ENCODE peak calls at places on chromosomes 11 and 22, in eight cellular contexts. I is OCI-LY7, M is ovary, U is aorta, A is colonic mucosa, P is right atrium auricular region, R is Peyer's patch, L is left ventricle myocardium inferior. V is an unnamed sample. For H3K36me3, the result is how much of the 10 kb centered on the place peaks cover.

GRCh38 chr11:78414321-78415051 is 3.1 kb downstream of the GAB2 start:
- DNase-seq in A (no peak), R (no peak), I (peak), U (no peak), L (no peak), M (no peak), P (no peak), V (peak)

GRCh38 chr22:50577987-50578775 is at the start of gene CPT1B:
- DNase-seq in M (no peak), A (no peak), U (peak), L (peak), P (no peak), I (no peak), R (no peak), V (no peak)

GRCh38 chr11:36628765-36629199 is 30.7 kb upstream of the RAG2 start:
- DNase-seq in I (no peak), P (no peak), R (no peak), M (no peak), U (no peak), A (no peak), L (no peak), V (no peak)

GRCh38 chr11:43984519-43985385 is 42.3 kb downstream of the C11orf96 start:
- DNase-seq in I (no peak), P (peak), A (no peak), U (no peak), M (no peak), R (no peak), L (no peak), V (no peak)

GRCh38 chr11:94728541-94728940 is 39.6 kb upstream of the AMOTL1 start:
- DNase-seq in U (no peak), P (no peak), L (no peak), A (no peak), I (no peak), M (no peak), R (no peak), V (no peak)

GRCh38 chr22:44025171-44026065 is 1.3 kb downstream of the PARVB start:
- DNase-seq in P (peak), M (no peak), I (peak), L (peak), R (peak), U (peak), A (peak), V (no peak)

GRCh38 chr22:48943567-48944432 is 883.9 kb downstream of the BRD1 start:
- DNase-seq in U (no peak), I (peak), A (peak), P (peak), L (no peak), R (no peak), M (no peak), V (no peak)

GRCh38 chr11:30445056-30445455 is 122.2 kb downstream of the ARL14EP start:
- DNase-seq in U (no peak), I (no peak), L (no peak), A (no peak), P (no peak), M (no peak), R (no peak), V (no peak)

GRCh38 chr22:43110927-43111623 is 525 bp downstream of the BIK start:
- DNase-seq in P (no peak), L (no peak), M (peak), I (peak), U (no peak), R (peak), A (peak), V (peak)

GRCh38 chr11:76763573-76764348 is 19.4 kb upstream of the TSKU start:
- DNase-seq in R (no peak), U (peak), M (peak), L (no peak), A (no peak), I (no peak), P (no peak), V (no peak)

GRCh38 chr22:35749808-35750207 is 32.1 kb downstream of the APOL5 start:
- DNase-seq in P (no peak), A (no peak), U (no peak), R (peak), L (no peak), M (no peak), I (peak), V (no peak)

GRCh38 chr11:73196576-73196975 is 21.5 kb upstream of the P2RY2 start:
- DNase-seq in R (no peak), M (no peak), I (no peak), P (no peak), A (no peak), U (peak), L (no peak), V (no peak)

GRCh38 chr11:103851166-103851651 is 185.2 kb upstream of the DDI1 start:
- DNase-seq in M (no peak), L (no peak), U (no peak), R (no peak), P (no peak), A (no peak), I (no peak), V (no peak)

GRCh38 chr11:111983187-111983986 is 41.8 kb upstream of the DLAT start:
- DNase-seq in L (no peak), I (no peak), P (no peak), R (no peak), A (peak), M (no peak), U (no peak), V (no peak)

GRCh38 chr22:35986085-35986484 is 42.5 kb downstream of the RBFOX2 start:
- DNase-seq in M (no peak), U (no peak), I (no peak), R (no peak), A (no peak), L (no peak), P (no peak), V (no peak)

GRCh38 chr22:38792833-38793232 is 1.1 kb downstream of the DNAL4 start:
- DNase-seq in R (no peak), U (no peak), I (no peak), A (no peak), P (no peak), L (no peak), M (no peak), V (no peak)

GRCh38 chr11:3353066-3353465 is 25.9 kb downstream of the ZNF195 start:
- DNase-seq in I (no peak), M (no peak), R (no peak), A (no peak), P (no peak), U (no peak), L (no peak), V (no peak)

GRCh38 chr11:705646-706438 is at the start of gene EPS8L2:
- DNase-seq in U (peak), A (peak), P (no peak), R (no peak), L (no peak), I (no peak), M (peak), V (no peak)

GRCh38 chr11:130187096-130187495 is 27.5 kb downstream of the ST14 start:
- DNase-seq in I (no peak), R (no peak), L (no peak), A (no peak), P (no peak), M (no peak), U (peak), V (no peak)

GRCh38 chr11:16252373-16252772 is 104.0 kb downstream of the SOX6 start:
- DNase-seq in I (no peak), M (no peak), R (no peak), P (no peak), A (no peak), U (no peak), L (no peak), V (no peak)

GRCh38 chr11:83166193-83166866 is 9.4 kb downstream of the PCF11 start:
- DNase-seq in P (no peak), R (no peak), U (no peak), A (no peak), L (no peak), M (no peak), I (no peak), V (no peak)
- H3K36me3 ChIP-seq in P (half or more), R (under half), U (under half), A (under half), L (half or more), M (under half), I (half or more), V (half or more)

DNA sequence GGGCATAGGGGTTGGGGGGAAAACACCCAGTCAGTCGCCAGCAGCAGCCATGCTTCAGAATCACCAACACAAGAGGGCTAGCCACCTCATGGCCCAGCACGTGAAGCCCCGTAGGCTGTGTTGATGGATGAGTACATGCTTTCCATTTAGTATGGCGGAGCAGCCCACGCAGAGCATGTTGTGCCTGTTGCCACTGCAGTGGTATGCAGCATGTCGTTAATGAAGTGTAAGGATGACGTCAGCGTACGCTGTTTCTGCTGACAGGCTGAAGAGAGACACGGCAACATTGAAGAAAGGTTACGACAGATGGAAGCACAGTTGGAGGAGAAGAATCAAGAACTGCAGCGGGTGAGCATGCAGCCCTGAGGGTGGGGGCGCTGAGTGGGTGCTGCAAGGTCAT is 62.7 kb downstream of the PPFIA1 start:
- DNase-seq in R (no peak), M (no peak), L (no peak), A (no peak), I (no peak), U (no peak), P (no peak), V (no peak)
- H3K36me3 ChIP-seq in R (under half), M (under half), L (half or more), A (under half), I (half or more), U (under half), P (half or more), V (half or more)

GRCh38 chr11:83054904-83055380 is 16.8 kb downstream of the RAB30 start:
- DNase-seq in R (no peak), I (peak), A (no peak), L (no peak), P (no peak), U (no peak), M (no peak), V (no peak)
- H3K36me3 ChIP-seq in R (under half), I (half or more), A (under half), L (under half), P (under half), U (under half), M (under half), V (under half)

DNA sequence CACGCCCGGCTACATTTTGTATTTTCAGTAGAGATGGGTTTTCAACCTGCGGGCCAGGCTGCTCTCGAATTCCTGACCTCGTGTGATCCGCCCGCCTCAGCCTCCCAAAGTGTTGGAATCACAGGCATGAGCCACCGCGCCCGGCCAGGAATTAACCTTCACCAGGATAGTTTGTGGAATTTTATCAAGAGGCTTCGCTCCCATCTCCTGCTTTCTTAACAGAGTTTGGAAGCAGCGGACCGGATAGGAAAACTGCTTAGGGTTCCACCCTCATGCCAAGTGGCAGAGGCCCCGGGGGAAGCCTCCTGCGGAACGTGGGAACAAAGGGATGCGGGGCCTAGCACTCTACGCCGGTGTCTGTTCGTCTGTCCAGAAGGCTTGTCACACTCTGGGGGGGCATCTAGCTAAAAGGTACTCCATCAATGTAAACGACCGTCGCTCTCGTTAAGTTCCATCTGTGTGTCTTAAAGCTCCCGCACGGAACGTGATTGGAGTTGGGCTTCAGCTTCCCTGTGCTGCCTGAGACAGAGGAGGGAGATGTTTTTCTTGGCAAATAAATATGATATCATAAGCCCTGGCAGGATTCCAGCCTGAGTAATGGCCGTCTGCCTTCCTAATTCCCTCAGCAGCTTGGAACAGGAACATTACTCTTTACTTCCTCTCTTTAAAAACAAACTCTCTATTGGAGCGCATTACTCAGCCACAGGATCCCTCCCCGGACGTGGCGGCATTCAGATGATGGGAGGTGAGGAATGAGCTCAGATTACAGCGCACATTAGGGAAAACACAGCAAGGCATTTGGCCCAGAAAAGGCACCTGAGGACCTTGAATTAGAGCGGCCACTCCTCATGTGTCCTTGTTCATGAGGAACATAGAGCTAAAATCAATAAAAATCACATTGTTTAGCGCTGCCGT is 230.2 kb downstream of the ST3GAL4 start:
- DNase-seq in I (no peak), L (peak), R (no peak), M (peak), A (peak), P (peak), U (peak), V (no peak)
- H3K36me3 ChIP-seq in I (under half), L (under half), R (under half), M (under half), A (under half), P (under half), U (under half), V (under half)

GRCh38 chr11:64789331-64790204 is 11.2 kb upstream of the SF1 start:
- DNase-seq in P (no peak), A (no peak), M (peak), L (no peak), U (no peak), R (no peak), I (no peak), V (no peak)

GRCh38 chr11:64790205-64791095 is 12.1 kb upstream of the SF1 start:
- DNase-seq in M (no peak), I (no peak), P (no peak), L (no peak), R (no peak), A (no peak), U (no peak), V (no peak)

GRCh38 chr11:64786308-64786707 is 8.0 kb upstream of the SF1 start:
- DNase-seq in U (no peak), R (no peak), A (no peak), I (no peak), P (no peak), M (peak), L (no peak), V (no peak)

GRCh38 chr11:64787526-64788320 is 9.4 kb upstream of the SF1 start:
- DNase-seq in U (peak), M (peak), A (peak), P (peak), I (peak), L (no peak), R (peak), V (peak)

GRCh38 chr11:64788321-64789215 is 10.2 kb upstream of the SF1 start:
- DNase-seq in I (no peak), R (no peak), L (no peak), A (no peak), P (no peak), U (no peak), M (peak), V (no peak)
- H3K36me3 ChIP-seq in I (half or more), R (under half), L (under half), A (under half), P (under half), U (under half), M (under half), V (under half)

V was measured in CD4-positive, alpha-beta memory T cell.